ENCODE peak calls at places on chromosomes 3 and 15, in eight cellular contexts. B, W, S, U, Z, C, R and M are unnamed samples.
A peak's percentile ranks its signal among the peaks of the same experiment; 100 is the strongest.

GRCh38 chr3:15512173-15512572 is 9.3 kb downstream of the COLQ start:
- DNase-seq in Z (peak; percentile 52), S (no peak), W (no peak), U (no peak), C (no peak), R (no peak), B (peak; percentile 20), M (no peak)

GRCh38 chr15:52326758-52327157 is 31.2 kb upstream of the MYO5C start:
- DNase-seq in W (no peak), R (no peak), U (no peak), Z (peak; percentile 58), C (no peak), B (no peak), S (no peak), M (no peak)

GRCh38 chr15:68154923-68155559 is 50.1 kb downstream of the CALML4 start:
- DNase-seq in B (peak; percentile 38), R (no peak), S (peak; percentile 24), U (peak; percentile 24), Z (no peak), W (peak; percentile 77), C (peak; percentile 33), M (no peak)

GRCh38 chr15:40357723-40358491 is at the start of gene DISP2:
- DNase-seq in R (peak; percentile 78), B (no peak), U (peak; percentile 93), S (peak; percentile 91), Z (peak; percentile 84), W (peak; percentile 92), C (peak; percentile 92), M (peak; percentile 90)

GRCh38 chr3:20669184-20669583 is 483.2 kb upstream of the SGO1 start:
- DNase-seq in S (no peak), C (no peak), R (no peak), Z (peak; percentile 35), W (no peak), U (no peak), B (no peak), M (no peak)

GRCh38 chr3:195921334-195921771 is 13.0 kb upstream of the TNK2 start:
- DNase-seq in Z (no peak), B (no peak), W (no peak), S (no peak), C (no peak), U (no peak), R (no peak), M (no peak)

GRCh38 chr3:32577621-32578556 is 7.2 kb upstream of the DYNC1LI1 start:
- DNase-seq in B (peak; percentile 50), Z (peak; percentile 46), W (no peak), S (no peak), U (no peak), R (no peak), C (no peak), M (no peak)

GRCh38 chr3:9301091-9301490 is 51.6 kb upstream of the SRGAP3 start:
- DNase-seq in W (no peak), R (no peak), B (no peak), Z (no peak), S (no peak), U (no peak), C (no peak), M (no peak)

GRCh38 chr15:90829942-90830440 is 38.4 kb upstream of the FURIN start:
- DNase-seq in Z (no peak), C (no peak), U (no peak), R (no peak), B (no peak), W (no peak), S (peak; percentile 71), M (peak; percentile 67)

GRCh38 chr3:136939489-136939888 is 18.3 kb upstream of the IL20RB start:
- DNase-seq in B (no peak), S (no peak), U (no peak), Z (no peak), W (no peak), R (no peak), C (no peak), M (no peak)

GRCh38 chr3:197758512-197758911 is 8.8 kb downstream of the FYTTD1 start:
- DNase-seq in U (no peak), S (no peak), W (no peak), B (no peak), R (no peak), C (no peak), Z (no peak), M (no peak)

GRCh38 chr3:58749948-58750347 is 83.4 kb upstream of the FAM3D start:
- DNase-seq in B (no peak), R (no peak), Z (no peak), S (no peak), C (no peak), W (no peak), U (no peak), M (no peak)

GRCh38 chr3:126434264-126434590 is 39.5 kb downstream of the CFAP100 start:
- DNase-seq in W (no peak), Z (no peak), B (no peak), U (no peak), C (no peak), R (no peak), S (no peak), M (no peak)

GRCh38 chr3:99747915-99748314 is 69.7 kb upstream of the CMSS1 start:
- DNase-seq in R (no peak), B (no peak), Z (no peak), C (no peak), W (peak; percentile 67), U (no peak), S (no peak), M (no peak)

GRCh38 chr3:120182613-120183524 is 88.6 kb upstream of the GSK3B start:
- DNase-seq in C (no peak), R (no peak), U (no peak), S (no peak), B (no peak), Z (no peak), W (peak; percentile 68), M (peak; percentile 25)

GRCh38 chr3:192128922-192129321 is 598.4 kb downstream of the FGF12 start:
- DNase-seq in W (no peak), C (no peak), S (no peak), B (no peak), Z (no peak), R (no peak), U (no peak), M (no peak)

GRCh38 chr3:120693439-120694172 is 11.6 kb upstream of the HGD start:
- DNase-seq in U (no peak), Z (no peak), R (no peak), C (no peak), W (peak; percentile 78), B (peak; percentile 17), S (no peak), M (no peak)

GRCh38 chr3:134898315-134898714 is 103.3 kb downstream of the EPHB1 start:
- DNase-seq in W (no peak), S (no peak), Z (no peak), C (no peak), R (no peak), U (no peak), B (no peak), M (no peak)

GRCh38 chr3:105518806-105519418 is 152.2 kb downstream of the ALCAM start:
- DNase-seq in U (no peak), C (no peak), B (peak; percentile 46), W (peak; percentile 84), S (peak; percentile 25), R (no peak), Z (peak; percentile 79), M (peak; percentile 44)

GRCh38 chr3:166186003-166186402 is 348.8 kb upstream of the BCHE start:
- DNase-seq in Z (no peak), W (no peak), U (no peak), S (no peak), B (no peak), C (no peak), R (no peak), M (no peak)

GRCh38 chr3:138945646-138946553 is 1.0 kb downstream of the FOXL2 start:
- DNase-seq in U (peak; percentile 53), Z (no peak), B (peak; percentile 16), C (peak; percentile 41), W (no peak), S (peak; percentile 43), R (no peak), M (no peak)

GRCh38 chr3:49349617-49350114 is 8.5 kb downstream of the GPX1 start:
- DNase-seq in R (no peak), S (no peak), C (no peak), W (no peak), B (no peak), U (no peak), Z (no peak), M (no peak)

GRCh38 chr3:135009014-135009413 is 214.0 kb downstream of the EPHB1 start:
- DNase-seq in Z (no peak), R (no peak), C (no peak), S (no peak), W (no peak), U (no peak), B (no peak), M (no peak)